ENCODE peak calls at places on chromosome X, in ten cellular contexts. One of them, this sample, is unnamed.

GRCh38 chrX:131288738-131289511 is at the start of gene IGSF1:
- DNase-seq in AG04450: no peak
- DNase-seq in stomach: no peak
- DNase-seq in endodermal cell: peak
- DNase-seq in Panc1: no peak
- DNase-seq in MCF 10A: peak
- DNase-seq in cardiac muscle cell: peak
- DNase-seq in astrocyte of the spinal cord: peak
- DNase-seq in fibroblast of pulmonary artery: peak
- DNase-seq in GM12865: no peak
- DNase-seq in this sample: peak

GRCh38 chrX:10028283-10029104 is 61.3 kb downstream of the CLDN34 start:
- DNase-seq in AG04450: no peak
- DNase-seq in stomach: no peak
- DNase-seq in endodermal cell: no peak
- DNase-seq in Panc1: no peak
- DNase-seq in MCF 10A: no peak
- DNase-seq in cardiac muscle cell: no peak
- DNase-seq in astrocyte of the spinal cord: no peak
- DNase-seq in fibroblast of pulmonary artery: no peak
- DNase-seq in GM12865: no peak
- DNase-seq in this sample: no peak

GRCh38 chrX:41863343-41864203 is 59.8 kb downstream of the CASK start:
- DNase-seq in AG04450: no peak
- DNase-seq in stomach: no peak
- DNase-seq in endodermal cell: no peak
- DNase-seq in Panc1: no peak
- DNase-seq in MCF 10A: peak
- DNase-seq in cardiac muscle cell: no peak
- DNase-seq in astrocyte of the spinal cord: no peak
- DNase-seq in fibroblast of pulmonary artery: no peak
- DNase-seq in GM12865: no peak
- DNase-seq in this sample: no peak

GRCh38 chrX:9135901-9136510 is 102.1 kb upstream of the FAM9B start:
- DNase-seq in AG04450: no peak
- DNase-seq in stomach: no peak
- DNase-seq in endodermal cell: no peak
- DNase-seq in Panc1: no peak
- DNase-seq in MCF 10A: no peak
- DNase-seq in cardiac muscle cell: peak
- DNase-seq in astrocyte of the spinal cord: peak
- DNase-seq in fibroblast of pulmonary artery: peak
- DNase-seq in GM12865: no peak
- DNase-seq in this sample: no peak

GRCh38 chrX:74049126-74049525 is 254.9 kb upstream of the ZCCHC13 start:
- DNase-seq in AG04450: no peak
- DNase-seq in stomach: no peak
- DNase-seq in endodermal cell: no peak
- DNase-seq in Panc1: no peak
- DNase-seq in MCF 10A: no peak
- DNase-seq in cardiac muscle cell: no peak
- DNase-seq in astrocyte of the spinal cord: no peak
- DNase-seq in fibroblast of pulmonary artery: no peak
- DNase-seq in GM12865: no peak
- DNase-seq in this sample: no peak

GRCh38 chrX:10414872-10415703 is 205.3 kb downstream of the MID1 start:
- DNase-seq in AG04450: no peak
- DNase-seq in stomach: no peak
- DNase-seq in endodermal cell: peak
- DNase-seq in Panc1: no peak
- DNase-seq in MCF 10A: no peak
- DNase-seq in cardiac muscle cell: peak
- DNase-seq in astrocyte of the spinal cord: peak
- DNase-seq in fibroblast of pulmonary artery: peak
- DNase-seq in GM12865: no peak
- DNase-seq in this sample: no peak

GRCh38 chrX:122218666-122219065 is 965.4 kb upstream of the GRIA3 start:
- DNase-seq in AG04450: no peak
- DNase-seq in stomach: no peak
- DNase-seq in endodermal cell: no peak
- DNase-seq in Panc1: no peak
- DNase-seq in MCF 10A: peak
- DNase-seq in cardiac muscle cell: no peak
- DNase-seq in astrocyte of the spinal cord: no peak
- DNase-seq in fibroblast of pulmonary artery: no peak
- DNase-seq in GM12865: no peak
- DNase-seq in this sample: no peak

GRCh38 chrX:153881281-153881680 is 4.7 kb downstream of the L1CAM start:
- DNase-seq in AG04450: no peak
- DNase-seq in stomach: no peak
- DNase-seq in endodermal cell: peak
- DNase-seq in Panc1: no peak
- DNase-seq in MCF 10A: no peak
- DNase-seq in cardiac muscle cell: no peak
- DNase-seq in astrocyte of the spinal cord: no peak
- DNase-seq in fibroblast of pulmonary artery: no peak
- DNase-seq in GM12865: no peak
- DNase-seq in this sample: no peak

GRCh38 chrX:22950278-22951266 is 49.2 kb upstream of the DDX53 start:
- DNase-seq in AG04450: peak
- DNase-seq in stomach: no peak
- DNase-seq in endodermal cell: no peak
- DNase-seq in Panc1: no peak
- DNase-seq in MCF 10A: peak
- DNase-seq in cardiac muscle cell: peak
- DNase-seq in astrocyte of the spinal cord: peak
- DNase-seq in fibroblast of pulmonary artery: peak
- DNase-seq in GM12865: no peak
- DNase-seq in this sample: no peak

GRCh38 chrX:104621781-104622180 is 55.8 kb downstream of the IL1RAPL2 start:
- DNase-seq in AG04450: no peak
- DNase-seq in stomach: no peak
- DNase-seq in endodermal cell: no peak
- DNase-seq in Panc1: no peak
- DNase-seq in MCF 10A: peak
- DNase-seq in cardiac muscle cell: no peak
- DNase-seq in astrocyte of the spinal cord: no peak
- DNase-seq in fibroblast of pulmonary artery: no peak
- DNase-seq in GM12865: no peak
- DNase-seq in this sample: no peak

GRCh38 chrX:118763489-118763888 is 36.1 kb downstream of the IL13RA1 start:
- DNase-seq in AG04450: no peak
- DNase-seq in stomach: no peak
- DNase-seq in endodermal cell: no peak
- DNase-seq in Panc1: no peak
- DNase-seq in MCF 10A: no peak
- DNase-seq in cardiac muscle cell: no peak
- DNase-seq in astrocyte of the spinal cord: no peak
- DNase-seq in fibroblast of pulmonary artery: no peak
- DNase-seq in GM12865: no peak
- DNase-seq in this sample: no peak

GRCh38 chrX:19592952-19593351 is 77.6 kb upstream of the MAP3K15 start:
- DNase-seq in AG04450: no peak
- DNase-seq in stomach: no peak
- DNase-seq in endodermal cell: no peak
- DNase-seq in Panc1: no peak
- DNase-seq in MCF 10A: no peak
- DNase-seq in cardiac muscle cell: no peak
- DNase-seq in astrocyte of the spinal cord: no peak
- DNase-seq in fibroblast of pulmonary artery: no peak
- DNase-seq in GM12865: no peak
- DNase-seq in this sample: no peak

GRCh38 chrX:129679856-129680255 is 25.1 kb upstream of the APLN start:
- DNase-seq in AG04450: no peak
- DNase-seq in stomach: no peak
- DNase-seq in endodermal cell: no peak
- DNase-seq in Panc1: no peak
- DNase-seq in MCF 10A: peak
- DNase-seq in cardiac muscle cell: no peak
- DNase-seq in astrocyte of the spinal cord: no peak
- DNase-seq in fibroblast of pulmonary artery: no peak
- DNase-seq in GM12865: no peak
- DNase-seq in this sample: no peak

GRCh38 chrX:72100824-72101351 is 30.8 kb downstream of the RTL5 start:
- DNase-seq in AG04450: no peak
- DNase-seq in stomach: peak
- DNase-seq in endodermal cell: no peak
- DNase-seq in Panc1: no peak
- DNase-seq in MCF 10A: peak
- DNase-seq in cardiac muscle cell: no peak
- DNase-seq in astrocyte of the spinal cord: no peak
- DNase-seq in fibroblast of pulmonary artery: no peak
- DNase-seq in GM12865: peak
- DNase-seq in this sample: no peak

GRCh38 chrX:153381684-153382532 is 19.2 kb downstream of the PNMA6E start:
- DNase-seq in AG04450: peak
- DNase-seq in stomach: no peak
- DNase-seq in endodermal cell: peak
- DNase-seq in Panc1: no peak
- DNase-seq in MCF 10A: peak
- DNase-seq in cardiac muscle cell: peak
- DNase-seq in astrocyte of the spinal cord: peak
- DNase-seq in fibroblast of pulmonary artery: peak
- DNase-seq in GM12865: peak
- DNase-seq in this sample: peak

GRCh38 chrX:155216940-155217450 is 735 bp downstream of the VBP1 start:
- DNase-seq in AG04450: no peak
- DNase-seq in stomach: no peak
- DNase-seq in endodermal cell: peak
- DNase-seq in Panc1: no peak
- DNase-seq in MCF 10A: no peak
- DNase-seq in cardiac muscle cell: no peak
- DNase-seq in astrocyte of the spinal cord: no peak
- DNase-seq in fibroblast of pulmonary artery: no peak
- DNase-seq in GM12865: peak
- DNase-seq in this sample: no peak

GRCh38 chrX:33725556-33726232 is 406.4 kb downstream of the FAM47A start:
- DNase-seq in AG04450: no peak
- DNase-seq in stomach: no peak
- DNase-seq in endodermal cell: peak
- DNase-seq in Panc1: no peak
- DNase-seq in MCF 10A: peak
- DNase-seq in cardiac muscle cell: no peak
- DNase-seq in astrocyte of the spinal cord: peak
- DNase-seq in fibroblast of pulmonary artery: peak
- DNase-seq in GM12865: no peak
- DNase-seq in this sample: peak

GRCh38 chrX:72080150-72080549 is 51.6 kb downstream of the RTL5 start:
- DNase-seq in AG04450: no peak
- DNase-seq in stomach: no peak
- DNase-seq in endodermal cell: peak
- DNase-seq in Panc1: no peak
- DNase-seq in MCF 10A: no peak
- DNase-seq in cardiac muscle cell: no peak
- DNase-seq in astrocyte of the spinal cord: no peak
- DNase-seq in fibroblast of pulmonary artery: no peak
- DNase-seq in GM12865: no peak
- DNase-seq in this sample: no peak

GRCh38 chrX:110045988-110046387 is 43.1 kb downstream of the TMEM164 start:
- DNase-seq in AG04450: no peak
- DNase-seq in stomach: no peak
- DNase-seq in endodermal cell: no peak
- DNase-seq in Panc1: no peak
- DNase-seq in MCF 10A: no peak
- DNase-seq in cardiac muscle cell: no peak
- DNase-seq in astrocyte of the spinal cord: no peak
- DNase-seq in fibroblast of pulmonary artery: peak
- DNase-seq in GM12865: no peak
- DNase-seq in this sample: no peak
- TF ChIP-seq CTCF in AG04450: no peak
- TF ChIP-seq CTCF in stomach: no peak
- TF ChIP-seq CTCF in endodermal cell: peak
- TF ChIP-seq CTCF in Panc1: no peak
- TF ChIP-seq CTCF in MCF 10A: no peak
- TF ChIP-seq CTCF in cardiac muscle cell: peak
- TF ChIP-seq CTCF in astrocyte of the spinal cord: no peak
- TF ChIP-seq CTCF in fibroblast of pulmonary artery: peak
- TF ChIP-seq CTCF in GM12865: no peak
- TF ChIP-seq CTCF in this sample: no peak

DNA sequence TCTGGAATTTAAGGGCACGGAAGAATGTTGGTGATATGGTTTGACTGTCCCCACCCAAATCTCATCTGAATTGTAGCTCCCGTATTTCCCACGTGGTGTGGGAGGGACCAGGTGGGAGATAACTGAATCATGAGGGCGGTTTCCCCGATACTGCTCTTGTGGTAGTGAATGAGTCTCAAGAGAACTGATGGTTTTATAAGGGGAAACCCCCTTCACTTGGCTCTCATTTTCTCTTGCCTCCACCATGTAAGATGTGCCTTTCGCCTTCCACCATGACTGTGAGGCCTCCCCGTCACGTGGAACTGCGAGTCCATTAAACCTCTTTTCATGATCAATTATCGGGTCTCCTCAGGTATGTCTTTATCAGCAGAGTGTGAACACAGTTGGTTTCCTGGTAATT is 25.6 kb upstream of the DHRSX start:
- DNase-seq in AG04450: no peak
- DNase-seq in stomach: no peak
- DNase-seq in endodermal cell: no peak
- DNase-seq in Panc1: no peak
- DNase-seq in MCF 10A: no peak
- DNase-seq in cardiac muscle cell: no peak
- DNase-seq in astrocyte of the spinal cord: no peak
- DNase-seq in fibroblast of pulmonary artery: no peak
- DNase-seq in GM12865: peak
- DNase-seq in this sample: no peak
- TF ChIP-seq CTCF in AG04450: no peak
- TF ChIP-seq CTCF in stomach: no peak
- TF ChIP-seq CTCF in endodermal cell: no peak
- TF ChIP-seq CTCF in Panc1: no peak
- TF ChIP-seq CTCF in MCF 10A: no peak
- TF ChIP-seq CTCF in cardiac muscle cell: no peak
- TF ChIP-seq CTCF in astrocyte of the spinal cord: no peak
- TF ChIP-seq CTCF in fibroblast of pulmonary artery: no peak
- TF ChIP-seq CTCF in GM12865: no peak
- TF ChIP-seq CTCF in this sample: no peak

GRCh38 chrX:132948648-132949260 is 9.7 kb downstream of the HS6ST2 start:
- DNase-seq in AG04450: no peak
- DNase-seq in stomach: no peak
- DNase-seq in endodermal cell: peak
- DNase-seq in Panc1: no peak
- DNase-seq in MCF 10A: peak
- DNase-seq in cardiac muscle cell: no peak
- DNase-seq in astrocyte of the spinal cord: no peak
- DNase-seq in fibroblast of pulmonary artery: no peak
- DNase-seq in GM12865: no peak
- DNase-seq in this sample: peak
- TF ChIP-seq CTCF in AG04450: no peak
- TF ChIP-seq CTCF in stomach: no peak
- TF ChIP-seq CTCF in endodermal cell: peak
- TF ChIP-seq CTCF in Panc1: peak
- TF ChIP-seq CTCF in MCF 10A: peak
- TF ChIP-seq CTCF in cardiac muscle cell: peak
- TF ChIP-seq CTCF in astrocyte of the spinal cord: no peak
- TF ChIP-seq CTCF in fibroblast of pulmonary artery: no peak
- TF ChIP-seq CTCF in GM12865: no peak
- TF ChIP-seq CTCF in this sample: peak

DNA sequence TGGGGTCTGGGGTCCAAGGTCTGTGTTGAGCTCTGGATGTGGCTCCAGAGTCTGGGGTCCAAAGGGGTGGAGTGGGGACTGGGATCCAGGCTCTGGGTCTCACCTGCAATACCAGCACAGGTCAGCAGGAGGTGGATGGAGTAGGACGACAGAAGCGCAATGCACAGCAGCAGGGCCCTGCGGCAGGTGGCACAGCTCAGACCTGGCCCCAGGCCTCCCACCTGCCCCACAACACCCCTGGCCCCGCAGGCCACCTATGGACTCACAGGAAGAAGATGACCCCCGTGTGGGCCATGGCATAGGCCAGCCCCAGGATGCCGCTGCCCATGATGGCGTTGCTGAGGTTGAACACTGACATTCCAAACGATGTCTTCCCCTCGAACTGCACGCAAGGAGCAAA is 3.4 kb downstream of the SLC38A5 start:
- DNase-seq in AG04450: no peak
- DNase-seq in stomach: no peak
- DNase-seq in endodermal cell: peak
- DNase-seq in Panc1: no peak
- DNase-seq in MCF 10A: no peak
- DNase-seq in cardiac muscle cell: no peak
- DNase-seq in astrocyte of the spinal cord: no peak
- DNase-seq in fibroblast of pulmonary artery: no peak
- DNase-seq in GM12865: peak
- DNase-seq in this sample: no peak
- TF ChIP-seq CTCF in AG04450: peak
- TF ChIP-seq CTCF in stomach: no peak
- TF ChIP-seq CTCF in endodermal cell: peak
- TF ChIP-seq CTCF in Panc1: no peak
- TF ChIP-seq CTCF in MCF 10A: peak
- TF ChIP-seq CTCF in cardiac muscle cell: peak
- TF ChIP-seq CTCF in astrocyte of the spinal cord: peak
- TF ChIP-seq CTCF in fibroblast of pulmonary artery: peak
- TF ChIP-seq CTCF in GM12865: peak
- TF ChIP-seq CTCF in this sample: peak

This sample was measured in endothelial cell.